ENCODE peak calls at places on chromosomes 2 and 18, in seven cellular contexts. V is endothelial cell of umbilical vein, I is tibial artery, O is aorta, U is AG04450, C is HL-60, P is transverse colon. S is an unnamed sample.

GRCh38 chr18:79572848-79573451 is 106.7 kb upstream of the CTDP1 start:
- DNase-seq in U (no peak), P (no peak), I (no peak), V (no peak), C (no peak), O (no peak), S (no peak)

GRCh38 chr2:26849056-26850001 is 1.4 kb downstream of the DPYSL5 start:
- DNase-seq in V (no peak), C (no peak), U (no peak), P (no peak), I (no peak), O (no peak), S (no peak)

GRCh38 chr2:218892693-218893348 is 12.2 kb downstream of the WNT10A start:
- DNase-seq in V (peak; percentile 57), I (no peak), O (peak; percentile 75), U (no peak), P (peak; percentile 86), C (peak; percentile 79), S (peak; percentile 62)

GRCh38 chr2:115364078-115364477 is 921.6 kb downstream of the DPP10 start:
- DNase-seq in V (no peak), C (no peak), I (no peak), U (no peak), P (no peak), O (no peak), S (no peak)

GRCh38 chr18:10232062-10232461 is 222.4 kb upstream of the APCDD1 start:
- DNase-seq in C (no peak), I (no peak), V (no peak), U (no peak), O (no peak), P (no peak), S (no peak)

GRCh38 chr2:37561615-37562569 is 109.5 kb downstream of the CDC42EP3 start:
- DNase-seq in O (no peak), V (peak; percentile 92), I (no peak), C (no peak), P (no peak), U (no peak), S (no peak)

GRCh38 chr2:222319576-222320440 is 21.0 kb upstream of the PAX3 start:
- DNase-seq in O (no peak), C (no peak), U (no peak), P (no peak), V (no peak), I (no peak), S (no peak)

GRCh38 chr2:23504591-23504990 is 119.6 kb downstream of the KLHL29 start:
- DNase-seq in P (no peak), U (no peak), C (no peak), O (peak; percentile 24), V (no peak), I (no peak), S (no peak)

GRCh38 chr2:3536682-3537632 is 17.6 kb upstream of the ADI1 start:
- DNase-seq in U (no peak), O (peak; percentile 80), P (no peak), V (peak; percentile 51), C (no peak), I (no peak), S (peak; percentile 41)

GRCh38 chr18:38909972-38910371 is 1344.4 kb upstream of the CELF4 start:
- DNase-seq in P (no peak), O (no peak), U (no peak), C (no peak), I (no peak), V (no peak), S (no peak)

GRCh38 chr18:25832008-25832604 is 258.3 kb downstream of the SS18 start:
- DNase-seq in C (peak; percentile 15), U (peak; percentile 7), V (peak; percentile 73), O (no peak), P (peak; percentile 37), I (peak; percentile 38), S (peak; percentile 72)

GRCh38 chr2:211802611-211803010 is 736.0 kb downstream of the ERBB4 start:
- DNase-seq in P (no peak), I (no peak), V (no peak), U (no peak), O (no peak), C (no peak), S (no peak)

GRCh38 chr2:106337963-106338515 is 130.2 kb downstream of the RGPD3 start:
- DNase-seq in P (no peak), V (no peak), I (no peak), U (no peak), C (no peak), O (no peak), S (no peak)

GRCh38 chr2:179338681-179339080 is 74.0 kb upstream of the SESTD1 start:
- DNase-seq in C (no peak), U (no peak), V (no peak), P (no peak), O (no peak), I (no peak), S (no peak)

GRCh38 chr2:54471221-54471711 is 15.1 kb downstream of the SPTBN1 start:
- DNase-seq in U (peak; percentile 23), O (no peak), C (no peak), P (no peak), V (peak; percentile 65), I (no peak), S (peak; percentile 34)

GRCh38 chr2:134120718-134121630 is 132.9 kb upstream of the MGAT5 start:
- DNase-seq in P (peak; percentile 67), O (peak; percentile 84), V (peak; percentile 60), C (no peak), U (peak; percentile 32), I (peak; percentile 60), S (peak; percentile 70)
- H3K27ac ChIP-seq in P (peak overlapping the region; percentile 96), O (peak overlapping the region; percentile 69), V (peak overlapping the region; percentile 79), C (peak overlapping the region; percentile 71), U (peak overlapping the region; percentile 21), I (peak overlapping the region; percentile 93), S (peak overlapping the region; percentile 96)

GRCh38 chr2:147451131-147451530 is 393.7 kb upstream of the ACVR2A start:
- DNase-seq in O (no peak), C (no peak), U (no peak), P (no peak), I (no peak), V (no peak), S (no peak)
- H3K4me3 ChIP-seq in O (no peak overlapping the region), C (no peak overlapping the region), U (no peak overlapping the region), P (no peak overlapping the region), I (no peak overlapping the region), V (no peak overlapping the region), S (no peak overlapping the region)

GRCh38 chr2:224948859-224949258 is 93.4 kb downstream of the DOCK10 start:
- DNase-seq in O (peak; percentile 60), P (no peak), U (no peak), C (no peak), V (peak; percentile 94), I (peak; percentile 27), S (no peak)

GRCh38 chr2:224947566-224947965 is 94.7 kb downstream of the DOCK10 start:
- DNase-seq in U (no peak), I (no peak), P (no peak), O (no peak), V (peak; percentile 70), C (no peak), S (no peak)

GRCh38 chr2:224945134-224945533 is 97.1 kb downstream of the DOCK10 start:
- DNase-seq in P (no peak), U (no peak), C (no peak), O (no peak), I (no peak), V (no peak), S (no peak)

GRCh38 chr2:224946911-224947310 is 95.4 kb downstream of the DOCK10 start:
- DNase-seq in V (peak; percentile 84), O (no peak), C (no peak), P (no peak), I (no peak), U (no peak), S (no peak)

GRCh38 chr2:224948005-224948404 is 94.3 kb downstream of the DOCK10 start:
- DNase-seq in V (no peak), U (no peak), O (no peak), P (no peak), C (no peak), I (no peak), S (no peak)
- H3K27ac ChIP-seq in V (peak overlapping the region; percentile 99), U (no peak overlapping the region), O (no peak overlapping the region), P (no peak overlapping the region), C (no peak overlapping the region), I (no peak overlapping the region), S (no peak overlapping the region)

DNA sequence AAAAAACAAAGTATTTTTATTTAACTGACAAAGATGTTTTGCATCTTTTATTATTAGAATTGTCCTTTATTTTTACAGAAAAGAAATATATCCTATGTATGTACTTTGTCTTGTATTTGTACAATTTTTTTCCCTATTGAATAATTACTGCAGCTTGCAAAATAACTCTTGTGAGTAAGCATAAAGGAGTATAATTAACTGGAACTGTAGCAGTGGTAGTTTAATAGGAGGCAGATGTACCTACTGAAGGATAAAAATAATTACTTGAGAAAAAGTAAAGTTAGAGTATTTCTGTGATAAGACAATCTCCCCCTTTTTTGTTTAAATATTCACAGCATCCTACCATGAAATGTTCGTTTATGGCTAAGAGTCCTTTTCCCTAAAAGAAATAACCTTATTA is 34.7 kb downstream of the EHBP1 start:
- DNase-seq in I (no peak), C (no peak), P (no peak), O (no peak), U (no peak), V (no peak), S (no peak)
- H3K4me3 ChIP-seq in I (no peak overlapping the region), C (no peak overlapping the region), P (no peak overlapping the region), O (no peak overlapping the region), U (no peak overlapping the region), V (no peak overlapping the region), S (no peak overlapping the region)

GRCh38 chr2:17272649-17273048 is 245.6 kb downstream of the RAD51AP2 start:
- DNase-seq in I (no peak), V (no peak), C (no peak), O (no peak), U (no peak), P (no peak), S (no peak)
- H3K27ac ChIP-seq in I (no peak overlapping the region), V (no peak overlapping the region), C (no peak overlapping the region), O (no peak overlapping the region), U (no peak overlapping the region), P (no peak overlapping the region), S (no peak overlapping the region)

GRCh38 chr18:5542393-5543035 is 1.3 kb downstream of the EPB41L3 start:
- DNase-seq in P (peak; percentile 29), C (no peak), I (peak; percentile 47), U (no peak), O (peak; percentile 60), V (peak; percentile 54), S (no peak)
- H3K4me3 ChIP-seq in P (peak overlapping the region; percentile 60), C (peak overlapping the region; percentile 78), I (peak overlapping the region; percentile 55), U (peak overlapping the region; percentile 70), O (peak overlapping the region; percentile 2), V (peak overlapping the region; percentile 85), S (peak overlapping the region; percentile 69)

DNA sequence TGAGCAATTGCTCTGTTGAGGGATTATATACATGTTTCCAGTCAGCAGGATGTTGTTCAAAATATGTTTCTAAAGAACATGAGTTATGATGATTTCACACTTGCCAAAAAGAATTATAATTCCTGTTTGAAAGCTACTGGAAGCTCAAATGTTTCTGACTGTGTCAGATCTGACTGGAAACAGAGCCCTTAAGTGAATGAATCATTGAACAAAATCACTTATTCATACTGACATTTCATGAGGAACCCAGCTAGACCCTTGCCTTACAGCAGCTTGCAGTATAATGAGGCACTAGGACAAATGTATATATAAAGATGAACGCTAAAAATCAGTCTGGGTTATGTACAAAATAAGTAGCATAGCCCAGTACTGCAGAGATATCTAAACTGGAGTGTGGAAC is 35.4 kb upstream of the ITGAV start:
- DNase-seq in P (no peak), C (no peak), U (no peak), I (no peak), V (peak; percentile 38), O (no peak), S (no peak)
- H3K27ac ChIP-seq in P (no peak overlapping the region), C (no peak overlapping the region), U (no peak overlapping the region), I (no peak overlapping the region), V (no peak overlapping the region), O (no peak overlapping the region), S (no peak overlapping the region)